ENCODE peak calls at places on chromosomes 1 and 21, in eight cellular contexts. G is endodermal cell; N is fibroblast of the aortic adventitia; E is fibroblast of pulmonary artery; A is cardiac muscle cell; W is gastrocnemius medialis; P is BE2C; Q is CD4-positive, alpha-beta T cell. V is an unnamed sample.

GRCh38 chr1:153612755-153613331 is at the start of gene S100A16:
- DNase-seq in Q (no peak), E (peak), G (peak), W (no peak), P (no peak), N (peak), A (peak), V (no peak)

GRCh38 chr1:224509881-224510280 is 75.3 kb upstream of the WDR26 start:
- DNase-seq in G (no peak), N (no peak), P (no peak), A (peak), W (no peak), E (no peak), Q (no peak), V (no peak)

GRCh38 chr1:232856556-232856955 is 51.3 kb downstream of the MAP10 start:
- DNase-seq in E (no peak), N (no peak), P (no peak), A (no peak), Q (no peak), W (no peak), G (no peak), V (no peak)

GRCh38 chr1:156682166-156682890 is 5.1 kb upstream of the NES start:
- DNase-seq in Q (no peak), E (no peak), N (no peak), G (peak), A (no peak), W (no peak), P (no peak), V (no peak)

GRCh38 chr1:40014812-40015594 is 25.5 kb upstream of the CAP1 start:
- DNase-seq in Q (no peak), W (no peak), P (no peak), A (peak), E (peak), N (peak), G (peak), V (no peak)

GRCh38 chr1:200298242-200298641 is 111.6 kb downstream of the ZNF281 start:
- DNase-seq in N (no peak), G (no peak), Q (no peak), P (no peak), A (no peak), E (no peak), W (no peak), V (no peak)

GRCh38 chr21:42677339-42678117 is 24.1 kb downstream of the PDE9A start:
- DNase-seq in P (no peak), N (peak), E (peak), G (no peak), W (no peak), Q (no peak), A (peak), V (no peak)

GRCh38 chr1:32962248-32962896 is 2.2 kb downstream of the RNF19B start:
- DNase-seq in A (no peak), P (no peak), G (no peak), E (no peak), Q (no peak), W (no peak), N (no peak), V (no peak)

GRCh38 chr1:234825498-234826176 is 215.7 kb upstream of the IRF2BP2 start:
- DNase-seq in E (no peak), W (no peak), N (no peak), P (no peak), Q (no peak), A (no peak), G (no peak), V (no peak)

GRCh38 chr1:5980314-5981008 is 11.8 kb downstream of the NPHP4 start:
- DNase-seq in P (peak), Q (no peak), E (peak), N (peak), A (peak), W (no peak), G (peak), V (no peak)
- TF ChIP-seq CTCF in P (peak), Q (no peak), E (peak), N (peak), A (peak), W (no peak), G (peak), V (peak)

GRCh38 chr1:203103201-203103600 is 17.4 kb upstream of the MYOG start:
- DNase-seq in W (no peak), A (no peak), P (no peak), Q (no peak), G (peak), E (no peak), N (no peak), V (no peak)
- TF ChIP-seq CTCF in W (no peak), A (no peak), P (no peak), Q (no peak), G (no peak), E (no peak), N (no peak), V (no peak)

GRCh38 chr1:151346082-151346768 is 827 bp downstream of the RFX5 start:
- DNase-seq in E (no peak), W (no peak), N (no peak), Q (no peak), G (no peak), P (no peak), A (no peak), V (no peak)

GRCh38 chr1:151342562-151342961 is 4.5 kb downstream of the RFX5 start:
- DNase-seq in E (no peak), A (no peak), P (no peak), G (no peak), W (no peak), N (no peak), Q (no peak), V (no peak)

GRCh38 chr1:151343587-151343986 is 3.5 kb downstream of the RFX5 start:
- DNase-seq in N (no peak), A (no peak), G (no peak), E (no peak), Q (no peak), P (no peak), W (no peak), V (no peak)

GRCh38 chr1:151347523-151348246 is 633 bp upstream of the RFX5 start:
- DNase-seq in N (no peak), W (no peak), Q (no peak), A (no peak), E (no peak), P (no peak), G (no peak), V (no peak)

GRCh38 chr1:151346769-151347522 is at the start of gene RFX5:
- DNase-seq in P (peak), N (peak), W (peak), G (peak), E (peak), A (peak), Q (peak), V (peak)
- TF ChIP-seq CTCF in P (no peak), N (no peak), W (no peak), G (no peak), E (no peak), A (no peak), Q (no peak), V (no peak)

DNA sequence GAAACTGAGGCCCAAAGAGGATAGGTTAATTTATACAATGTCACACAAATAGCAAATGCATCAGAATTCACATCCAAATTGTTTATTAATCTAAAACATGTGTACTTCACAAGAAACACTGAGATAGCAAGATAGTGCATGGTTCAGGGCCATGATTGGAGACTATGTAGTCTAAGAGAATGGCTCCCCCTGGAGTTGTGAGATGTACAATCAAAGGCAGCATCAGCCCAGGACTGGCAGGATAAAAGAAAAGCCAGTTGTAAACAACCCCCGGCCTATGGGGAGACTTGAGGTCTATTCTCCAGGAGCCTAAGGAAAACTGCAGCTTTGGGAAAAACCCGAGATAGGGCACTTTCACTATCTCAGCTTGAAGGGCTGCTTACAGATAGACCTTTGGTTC is 511.0 kb downstream of the OMA1 start:
- DNase-seq in E (no peak), N (peak), A (peak), G (peak), Q (no peak), W (no peak), P (no peak), V (no peak)
- TF ChIP-seq CTCF in E (no peak), N (no peak), A (peak), G (peak), Q (no peak), W (no peak), P (no peak), V (peak)

DNA sequence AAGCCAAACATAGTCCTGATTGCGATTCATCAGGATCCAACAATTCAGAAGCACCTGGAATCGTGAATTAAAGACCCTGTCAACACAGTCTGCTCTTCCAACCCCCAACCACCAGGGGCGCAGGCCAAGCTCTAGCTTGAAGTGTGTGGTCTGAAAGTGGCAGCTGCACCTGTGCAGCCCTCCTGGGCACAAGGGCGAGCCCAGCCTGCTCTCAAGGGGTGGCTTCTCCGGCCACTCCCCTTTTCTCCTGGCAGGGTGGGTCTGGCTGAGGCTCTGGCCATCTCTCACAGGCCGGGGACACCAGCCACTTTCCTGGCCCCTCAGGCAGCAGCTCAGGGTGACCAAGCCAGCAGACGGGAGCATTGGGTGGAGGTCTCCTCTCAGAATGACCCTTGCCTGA is 62.3 kb downstream of the SLC66A1 start:
- DNase-seq in G (peak), P (peak), W (no peak), A (no peak), E (no peak), N (no peak), Q (no peak), V (no peak)
- TF ChIP-seq CTCF in G (peak), P (peak), W (no peak), A (peak), E (peak), N (peak), Q (no peak), V (no peak)